ENCODE peak calls at places on chromosome 3, in eight cellular contexts. O, W, C, H, U, S, B and J are unnamed samples. For H3K9me3, the result is how much of the 10 kb centered on the place peaks cover.

GRCh38 chr3:37221407-37221806 is 47.0 kb upstream of the LRRFIP2 start:
- DNase-seq in W (no peak), C (no peak), U (no peak), O (no peak), H (no peak), B (no peak), S (peak), J (no peak)

GRCh38 chr3:43736558-43736995 is 45.8 kb downstream of the ABHD5 start:
- DNase-seq in U (no peak), O (no peak), W (no peak), B (no peak), H (no peak), S (peak), C (no peak), J (no peak)

GRCh38 chr3:171459130-171459941 is 869 bp downstream of the TNIK start:
- DNase-seq in B (peak), S (peak), W (peak), C (no peak), H (peak), O (peak), U (peak), J (no peak)

GRCh38 chr3:190319660-190320059 is 2.6 kb downstream of the CLDN1 start:
- DNase-seq in O (no peak), W (no peak), B (no peak), C (no peak), H (no peak), U (no peak), S (no peak), J (no peak)

GRCh38 chr3:31948255-31948654 is 32.8 kb downstream of the OSBPL10 start:
- DNase-seq in C (no peak), U (no peak), B (no peak), O (no peak), S (no peak), H (no peak), W (no peak), J (no peak)

GRCh38 chr3:81668283-81668682 is 93.2 kb downstream of the GBE1 start:
- DNase-seq in W (no peak), B (no peak), H (no peak), S (no peak), U (no peak), O (no peak), C (no peak), J (no peak)

GRCh38 chr3:155158361-155159037 is 78.4 kb downstream of the MME start:
- DNase-seq in B (no peak), H (no peak), U (no peak), S (no peak), C (no peak), W (no peak), O (no peak), J (no peak)

GRCh38 chr3:139052802-139053600 is 8.3 kb upstream of the PRR23C start:
- DNase-seq in H (no peak), C (no peak), W (no peak), U (no peak), B (no peak), S (no peak), O (no peak), J (no peak)

GRCh38 chr3:33642806-33643205 is 75.2 kb downstream of the CLASP2 start:
- DNase-seq in H (no peak), S (no peak), C (no peak), U (no peak), B (no peak), O (no peak), W (no peak), J (no peak)

DNA sequence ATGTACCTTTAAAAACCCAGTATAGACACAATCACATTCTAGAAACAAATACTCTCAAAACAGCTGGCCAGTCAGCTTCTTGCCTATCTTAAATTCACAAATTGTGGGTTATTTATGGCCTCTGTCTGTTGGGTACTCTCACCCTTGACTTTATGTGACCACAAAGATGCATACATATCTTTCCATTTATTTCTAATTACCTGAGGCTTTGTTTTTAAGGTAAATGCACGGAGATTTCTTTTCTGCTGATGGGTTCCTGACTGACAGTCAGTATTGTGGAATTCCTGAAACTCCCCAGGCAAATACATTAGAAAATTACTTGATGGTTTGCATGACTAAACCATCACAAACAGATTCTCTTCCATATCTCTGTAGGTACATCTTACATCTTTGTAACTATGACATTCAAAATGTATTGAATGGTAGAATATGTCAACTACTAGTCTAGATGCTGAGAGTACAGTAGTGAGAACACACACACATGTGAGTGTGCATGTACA is 107.7 kb downstream of the EDEM1 start:
- DNase-seq in W (no peak), H (no peak), C (no peak), U (no peak), O (no peak), S (no peak), B (no peak), J (no peak)
- H3K27ac ChIP-seq in W (no peak), H (no peak), C (no peak), U (no peak), O (no peak), S (peak), B (no peak), J (no peak)

GRCh38 chr3:147422226-147422933 is 13.2 kb downstream of the ZIC1 start:
- DNase-seq in B (no peak), S (no peak), H (no peak), O (no peak), W (peak), U (no peak), C (no peak), J (no peak)

GRCh38 chr3:147419062-147419701 is 10.0 kb downstream of the ZIC1 start:
- DNase-seq in W (peak), H (no peak), U (no peak), O (peak), C (no peak), S (peak), B (no peak), J (no peak)

GRCh38 chr3:147421184-147421912 is 12.2 kb downstream of the ZIC1 start:
- DNase-seq in C (no peak), B (no peak), W (peak), H (no peak), O (peak), S (no peak), U (no peak), J (no peak)

GRCh38 chr3:147419731-147420360 is 10.7 kb downstream of the ZIC1 start:
- DNase-seq in H (no peak), S (no peak), O (no peak), B (no peak), W (no peak), C (no peak), U (no peak), J (no peak)

GRCh38 chr3:147420361-147421183 is 11.4 kb downstream of the ZIC1 start:
- DNase-seq in U (no peak), H (no peak), O (no peak), W (no peak), B (no peak), C (no peak), S (no peak), J (no peak)
- H3K9me3 ChIP-seq in U (under half), H (under half), O (under half), W (under half), B (under half), C (under half), S (under half), J (under half)

GRCh38 chr3:55000946-55001345 is 73.1 kb upstream of the LRTM1 start:
- DNase-seq in U (no peak), H (no peak), B (no peak), S (no peak), C (no peak), O (no peak), W (no peak), J (no peak)

GRCh38 chr3:55002416-55002930 is 74.6 kb upstream of the LRTM1 start:
- DNase-seq in C (no peak), S (no peak), B (no peak), U (no peak), H (no peak), O (no peak), W (no peak), J (no peak)

GRCh38 chr3:55007971-55008370 is 80.1 kb upstream of the LRTM1 start:
- DNase-seq in S (no peak), W (no peak), O (no peak), C (no peak), B (no peak), H (no peak), U (no peak), J (no peak)

GRCh38 chr3:55009372-55009771 is 81.5 kb upstream of the LRTM1 start:
- DNase-seq in C (no peak), W (no peak), H (no peak), U (no peak), B (no peak), O (no peak), S (no peak), J (no peak)

GRCh38 chr3:55006277-55006676 is 78.4 kb upstream of the LRTM1 start:
- DNase-seq in W (no peak), S (peak), U (no peak), B (no peak), C (no peak), O (no peak), H (no peak), J (no peak)
- H3K27ac ChIP-seq in W (peak), S (no peak), U (no peak), B (no peak), C (no peak), O (no peak), H (no peak), J (no peak)

GRCh38 chr3:98404010-98404409 is 13.5 kb downstream of the OR5K3 start:
- DNase-seq in C (no peak), W (no peak), H (no peak), U (no peak), B (no peak), O (no peak), S (no peak), J (no peak)
- H3K9me3 ChIP-seq in C (under half), W (under half), H (under half), U (under half), B (under half), O (under half), S (under half), J (under half)